ENCODE peak calls at places on chromosomes 7 and 10, in five cellular contexts. D, A, F, Y and S are unnamed samples.

GRCh38 chr7:945556-946255 is 8.8 kb downstream of the ADAP1 start:
- DNase-seq in D (no peak), A (peak), F (no peak), Y (no peak), S (no peak)

GRCh38 chr7:3995187-3995586 is 686.9 kb upstream of the FOXK1 start:
- DNase-seq in D (peak), A (peak), F (peak), Y (no peak), S (peak)

GRCh38 chr10:52956451-52956850 is 183.9 kb upstream of the MBL2 start:
- DNase-seq in D (no peak), A (no peak), F (peak), Y (no peak), S (no peak)

GRCh38 chr7:77944183-77945182 is 145.9 kb downstream of the PHTF2 start:
- DNase-seq in D (no peak), A (no peak), F (no peak), Y (no peak), S (no peak)

GRCh38 chr10:31745612-31746376 is 182.8 kb downstream of the ARHGAP12 start:
- DNase-seq in D (no peak), A (no peak), F (peak), Y (no peak), S (no peak)

GRCh38 chr7:143405158-143405557 is 3.5 kb downstream of the EPHA1 start:
- DNase-seq in D (no peak), A (no peak), F (no peak), Y (no peak), S (no peak)

GRCh38 chr7:72493850-72494661 is 81.9 kb upstream of the CALN1 start:
- DNase-seq in D (peak), A (peak), F (peak), Y (peak), S (peak)

GRCh38 chr7:149325248-149325647 is 63.3 kb downstream of the ZNF783 start:
- DNase-seq in D (no peak), A (no peak), F (no peak), Y (no peak), S (no peak)

GRCh38 chr10:122018951-122019413 is 30.0 kb downstream of the TACC2 start:
- DNase-seq in D (no peak), A (no peak), F (no peak), Y (no peak), S (peak)

GRCh38 chr7:111312966-111313365 is 222.0 kb downstream of the LRRN3 start:
- DNase-seq in D (no peak), A (no peak), F (peak), Y (no peak), S (no peak)

GRCh38 chr7:74400420-74401136 is 53.1 kb upstream of the GTF2IRD1 start:
- DNase-seq in D (no peak), A (no peak), F (no peak), Y (no peak), S (no peak)

GRCh38 chr7:27178366-27178765 is 4.2 kb upstream of the HOXA10 start:
- DNase-seq in D (no peak), A (peak), F (no peak), Y (no peak), S (peak)

GRCh38 chr10:132540456-132540855 is 2.9 kb downstream of the INPP5A start:
- DNase-seq in D (no peak), A (no peak), F (no peak), Y (no peak), S (no peak)
- TF ChIP-seq SUZ12 in D (no peak), A (no peak), F (no peak), Y (no peak), S (no peak)

DNA sequence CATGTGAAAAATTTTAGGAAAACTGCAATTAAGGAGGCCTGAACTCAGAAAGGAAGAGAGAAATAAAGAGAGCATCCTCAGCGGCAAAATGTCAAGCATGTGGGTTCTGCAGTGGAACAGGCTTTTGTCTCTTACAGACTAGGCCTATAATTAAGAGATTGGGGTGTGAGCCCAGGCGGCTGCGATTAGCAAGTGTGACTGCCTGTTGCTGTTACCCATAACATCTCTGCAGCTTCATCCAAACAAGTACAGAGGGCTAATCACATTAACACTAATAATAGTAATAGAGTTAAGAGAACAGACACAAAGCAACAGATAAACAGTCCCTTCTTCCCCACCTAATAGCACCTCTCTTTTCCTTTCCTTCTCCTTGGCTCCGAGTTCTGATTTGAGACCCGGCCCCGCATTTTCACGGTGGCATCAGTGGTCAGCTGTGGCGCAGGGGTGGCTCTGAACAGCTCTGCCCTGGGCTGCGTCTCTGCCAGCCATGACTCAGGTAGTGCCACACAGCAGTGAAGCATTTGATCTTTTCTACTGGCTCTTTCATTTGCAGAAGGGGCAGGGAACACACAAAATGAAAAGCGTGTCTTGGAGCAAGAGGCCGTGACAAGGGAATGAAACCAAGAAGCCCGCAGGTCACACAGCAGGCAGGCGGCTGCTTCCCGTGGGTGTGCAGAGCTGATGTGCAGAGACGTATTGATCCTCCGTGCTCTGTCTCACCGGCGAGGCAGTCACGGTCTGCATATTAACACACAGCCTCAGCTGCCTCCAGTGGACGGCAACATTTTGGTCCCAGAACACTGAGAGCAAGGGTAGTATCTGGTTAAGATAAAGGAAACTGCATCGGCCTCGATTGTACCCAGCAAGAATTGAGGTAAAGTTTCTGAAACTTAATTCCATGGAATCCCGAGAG is 103.1 kb downstream of the KLF6 start:
- DNase-seq in D (no peak), A (no peak), F (no peak), Y (no peak), S (no peak)
- TF ChIP-seq SUZ12 in D (no peak), A (no peak), F (no peak), Y (no peak), S (no peak)

GRCh38 chr10:125265579-125265955 is 105.2 kb upstream of the CTBP2 start:
- DNase-seq in D (no peak), A (no peak), F (no peak), Y (no peak), S (no peak)
- TF ChIP-seq SUZ12 in D (no peak), A (no peak), F (no peak), Y (no peak), S (no peak)

DNA sequence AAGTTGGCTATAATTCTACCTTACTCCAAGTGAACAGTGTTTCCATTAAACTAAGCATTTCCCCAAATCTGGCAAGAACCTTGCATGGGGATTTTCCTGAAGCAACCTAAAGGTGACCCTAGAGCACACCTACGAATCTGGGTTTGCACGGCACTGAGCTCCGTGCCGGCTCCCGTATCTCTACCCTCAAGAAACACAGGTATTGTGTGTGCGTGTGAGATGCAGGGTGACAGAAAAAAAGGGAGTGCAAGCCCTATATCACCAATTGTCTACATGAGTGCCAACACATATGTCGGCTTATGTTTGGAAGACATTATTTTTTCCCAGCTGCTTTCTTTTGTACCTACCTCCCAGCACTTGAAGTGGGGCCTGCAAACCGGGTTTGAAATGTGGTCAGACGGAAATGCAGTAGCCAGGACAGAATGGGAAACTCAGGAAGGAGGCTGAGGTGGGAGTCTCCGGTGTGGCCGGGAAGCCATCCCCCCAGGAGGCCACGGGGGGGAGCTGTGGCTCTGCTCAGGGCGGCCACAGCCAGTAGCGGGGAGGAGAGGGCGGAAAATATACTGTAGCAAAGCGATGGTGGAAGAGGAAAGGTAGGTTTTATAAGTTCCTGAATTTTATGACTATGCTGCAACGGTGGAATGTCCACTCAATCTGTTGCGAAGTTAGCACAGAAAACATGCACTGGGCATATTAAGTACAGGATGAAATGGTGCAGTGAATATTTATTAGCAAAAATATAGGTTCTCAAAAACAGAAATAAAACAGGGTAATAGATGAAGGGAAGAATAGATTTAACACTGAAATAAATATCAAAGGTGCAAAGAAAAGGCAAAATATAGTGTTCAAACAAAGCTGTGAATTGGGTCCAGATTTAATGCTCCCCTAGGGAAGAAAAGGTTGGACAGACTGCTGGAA is 435.5 kb upstream of the MGMT start:
- DNase-seq in D (peak), A (peak), F (peak), Y (no peak), S (peak)
- TF ChIP-seq SUZ12 in D (no peak), A (no peak), F (no peak), Y (no peak), S (no peak)

GRCh38 chr7:105125745-105126144 is 111.7 kb downstream of the KMT2E start:
- DNase-seq in D (no peak), A (no peak), F (no peak), Y (no peak), S (no peak)

GRCh38 chr7:105126436-105126975 is 112.5 kb downstream of the KMT2E start:
- DNase-seq in D (no peak), A (no peak), F (no peak), Y (no peak), S (no peak)

GRCh38 chr7:105130580-105130979 is 116.6 kb downstream of the KMT2E start:
- DNase-seq in D (no peak), A (no peak), F (no peak), Y (no peak), S (no peak)

GRCh38 chr7:105130048-105130447 is 116.0 kb downstream of the KMT2E start:
- DNase-seq in D (no peak), A (no peak), F (no peak), Y (no peak), S (no peak)

GRCh38 chr7:105127179-105127578 is 113.2 kb downstream of the KMT2E start:
- DNase-seq in D (no peak), A (no peak), F (no peak), Y (no peak), S (no peak)
- TF ChIP-seq SUZ12 in D (no peak), A (no peak), F (no peak), Y (no peak), S (no peak)

DNA sequence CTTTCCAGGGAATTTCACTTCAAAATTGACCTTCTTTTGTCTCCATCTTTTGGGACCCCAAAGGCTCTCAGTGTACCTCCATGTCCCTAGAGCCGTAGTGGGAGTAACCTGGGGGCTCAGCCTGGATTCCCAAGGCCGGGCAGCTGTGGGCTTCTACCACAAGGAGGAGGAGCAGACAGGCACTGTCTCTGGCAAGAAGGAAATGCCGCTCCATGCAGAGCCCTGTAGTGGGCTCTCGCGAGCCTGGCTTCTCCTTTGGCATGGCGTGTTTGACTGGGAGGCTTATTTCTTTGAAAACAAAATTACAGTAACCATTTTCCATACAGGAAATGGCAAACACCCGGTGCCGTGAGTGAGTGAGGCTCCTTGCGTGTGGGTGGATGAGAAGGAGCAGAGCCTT is 76.8 kb upstream of the FAM180A start:
- DNase-seq in D (no peak), A (no peak), F (no peak), Y (no peak), S (no peak)
- TF ChIP-seq SUZ12 in D (no peak), A (no peak), F (no peak), Y (no peak), S (no peak)

DNA sequence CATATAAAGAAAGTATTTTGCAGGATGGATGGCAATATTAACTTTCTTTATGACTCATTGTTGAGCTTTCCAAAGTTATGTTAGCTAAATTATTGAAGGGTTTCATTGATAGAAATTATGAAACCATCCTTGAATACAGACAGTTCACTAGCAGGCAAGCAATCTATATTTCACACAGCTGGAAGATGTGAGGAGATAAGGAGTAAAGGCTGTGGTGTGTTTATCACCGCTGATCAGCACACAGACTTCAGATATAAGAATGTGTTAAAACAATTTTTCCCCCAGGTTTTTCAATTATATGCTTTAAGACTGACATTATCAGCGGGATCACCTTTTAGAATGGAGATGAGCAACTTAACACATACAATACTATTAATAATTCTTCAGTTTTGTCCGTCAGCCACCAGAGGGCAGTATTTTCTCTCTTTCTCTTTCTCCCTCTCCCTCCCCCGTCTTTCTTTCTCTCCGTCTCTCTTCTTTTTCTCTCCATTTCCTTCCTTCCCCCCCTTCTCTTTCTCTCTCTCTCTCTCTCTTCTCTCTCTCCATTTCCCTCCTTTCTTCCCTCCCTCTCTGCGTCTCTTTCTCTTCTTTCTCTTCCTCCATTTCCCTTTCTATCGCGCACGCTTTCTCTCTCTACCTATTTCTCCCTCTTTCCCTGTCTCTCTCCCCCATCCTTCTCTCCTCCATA is 62.9 kb upstream of the FAM171A1 start:
- DNase-seq in D (peak), A (no peak), F (peak), Y (no peak), S (no peak)
- TF ChIP-seq SUZ12 in D (no peak), A (no peak), F (no peak), Y (no peak), S (no peak)

GRCh38 chr7:22193361-22194016 is 163.5 kb downstream of the RAPGEF5 start:
- DNase-seq in D (peak), A (peak), F (no peak), Y (no peak), S (no peak)
- TF ChIP-seq SUZ12 in D (no peak), A (peak), F (no peak), Y (no peak), S (no peak)